ENCODE peak calls at places on chromosomes 4 and X, in eight cellular contexts. H is sigmoid colon, M is body of pancreas, X is heart left ventricle, G is GM12892, D is IMR-90, I is A549, Y is suprapubic skin. K is an unnamed sample.

GRCh38 chr4:159103406-159104131 is 690 bp downstream of the RAPGEF2 start:
- DNase-seq in I (peak), Y (peak), H (peak), M (peak), X (peak), G (peak), D (peak), K (peak)

GRCh38 chr4:168928346-168928745 is 81.7 kb downstream of the CBR4 start:
- DNase-seq in X (no peak), G (no peak), M (no peak), I (no peak), D (no peak), Y (no peak), H (no peak), K (no peak)

GRCh38 chrX:25726539-25726938 is 411.6 kb upstream of the MAGEB18 start:
- DNase-seq in D (no peak), Y (no peak), M (peak), X (no peak), H (no peak), G (no peak), I (no peak), K (no peak)

GRCh38 chr4:100836929-100837328 is 319.1 kb upstream of the EMCN start:
- DNase-seq in Y (no peak), G (no peak), D (no peak), X (no peak), M (no peak), I (no peak), H (no peak), K (no peak)

GRCh38 chr4:94758700-94759399 is 1.1 kb downstream of the BMPR1B start:
- DNase-seq in M (peak), D (no peak), Y (no peak), H (no peak), G (no peak), I (peak), X (no peak), K (no peak)

GRCh38 chr4:5389756-5390155 is 318.6 kb downstream of the EVC2 start:
- DNase-seq in X (no peak), M (no peak), Y (no peak), H (no peak), I (no peak), D (no peak), G (no peak), K (no peak)

GRCh38 chr4:72430050-72430449 is 139.0 kb downstream of the ADAMTS3 start:
- DNase-seq in G (no peak), I (no peak), M (no peak), H (no peak), X (no peak), D (no peak), Y (no peak), K (peak)

GRCh38 chr4:10861036-10861435 is 176.5 kb upstream of the CLNK start:
- DNase-seq in I (no peak), X (no peak), G (no peak), H (no peak), D (no peak), Y (no peak), M (no peak), K (no peak)

GRCh38 chrX:663841-664240 is 33.2 kb downstream of the SHOX start:
- DNase-seq in Y (no peak), D (no peak), X (no peak), G (no peak), I (no peak), H (peak), M (no peak), K (no peak)

GRCh38 chrX:17706676-17707075 is 30.6 kb upstream of the SCML1 start:
- DNase-seq in M (no peak), G (no peak), Y (no peak), I (peak), X (no peak), H (no peak), D (peak), K (no peak)

GRCh38 chr4:111494471-111494870 is 650.8 kb upstream of the FAM241A start:
- DNase-seq in Y (no peak), H (no peak), X (no peak), D (peak), I (no peak), M (no peak), G (no peak), K (no peak)

GRCh38 chrX:58051346-58051745 is 141.1 kb upstream of the ZXDA start:
- DNase-seq in I (peak), M (no peak), G (no peak), X (no peak), D (no peak), H (no peak), Y (no peak), K (peak)

GRCh38 chr4:87306056-87306455 is 16.6 kb downstream of the HSD17B13 start:
- DNase-seq in D (no peak), M (no peak), X (no peak), H (no peak), Y (no peak), G (no peak), I (no peak), K (no peak)

GRCh38 chr4:73312967-73313366 is 54.4 kb upstream of the ANKRD17 start:
- DNase-seq in I (no peak), Y (no peak), G (no peak), H (no peak), X (no peak), D (no peak), M (no peak), K (no peak)

GRCh38 chr4:3372933-3373465 is 68.8 kb upstream of the HGFAC start:
- DNase-seq in M (peak), X (peak), H (peak), Y (no peak), D (no peak), G (no peak), I (no peak), K (peak)

GRCh38 chrX:1581132-1581531 is 10.3 kb upstream of the AKAP17A start:
- DNase-seq in D (no peak), M (peak), G (no peak), X (no peak), H (no peak), Y (no peak), I (peak), K (peak)

GRCh38 chr4:67892905-67893304 is 9.1 kb upstream of the TMPRSS11D start:
- DNase-seq in D (no peak), X (no peak), I (no peak), G (no peak), H (no peak), Y (no peak), M (no peak), K (no peak)

GRCh38 chrX:131227608-131228007 is 61.5 kb downstream of the IGSF1 start:
- DNase-seq in G (no peak), M (no peak), H (no peak), D (no peak), Y (no peak), I (no peak), X (no peak), K (no peak)

GRCh38 chr4:155077860-155078259 is 130.6 kb upstream of the NPY2R start:
- DNase-seq in G (no peak), Y (no peak), H (no peak), M (no peak), D (no peak), I (no peak), X (no peak), K (no peak)

GRCh38 chr4:95392886-95393285 is 155.9 kb downstream of the UNC5C start:
- DNase-seq in Y (no peak), H (no peak), I (no peak), D (no peak), G (no peak), M (no peak), X (no peak), K (no peak)

GRCh38 chrX:77160301-77160700 is 286.9 kb upstream of the FGF16 start:
- DNase-seq in M (no peak), Y (no peak), D (no peak), X (no peak), I (peak), G (no peak), H (no peak), K (peak)

GRCh38 chr4:110003401-110004187 is 90.9 kb downstream of the EGF start:
- DNase-seq in G (no peak), D (no peak), Y (no peak), M (no peak), X (no peak), I (no peak), H (no peak), K (no peak)

GRCh38 chrX:106917830-106918500 is 2.2 kb upstream of the CLDN2 start:
- DNase-seq in I (peak), D (peak), Y (no peak), H (no peak), G (no peak), X (no peak), M (peak), K (peak)

GRCh38 chr4:972651-973424 is 531 bp downstream of the DGKQ start:
- DNase-seq in H (no peak), I (no peak), Y (no peak), M (peak), D (no peak), G (peak), X (no peak), K (no peak)

GRCh38 chrX:116232833-116233232 is 62.3 kb downstream of the AGTR2 start:
- DNase-seq in D (peak), M (no peak), H (no peak), X (no peak), I (peak), G (no peak), Y (no peak), K (no peak)

GRCh38 chr4:102345795-102346100 is 466 bp upstream of the SLC39A8 start:
- DNase-seq in G (no peak), Y (no peak), H (no peak), M (no peak), I (no peak), D (no peak), X (no peak), K (no peak)

GRCh38 chr4:173752610-173753009 is 222.6 kb upstream of the HAND2 start:
- DNase-seq in X (no peak), M (peak), D (peak), I (peak), H (no peak), G (no peak), Y (no peak), K (peak)

GRCh38 chrX:104392350-104392749 is 137.6 kb upstream of the ESX1 start:
- DNase-seq in D (no peak), X (no peak), G (no peak), Y (no peak), M (no peak), I (no peak), H (no peak), K (no peak)

GRCh38 chr4:139934336-139934735 is 219.6 kb downstream of the MAML3 start:
- DNase-seq in I (no peak), H (no peak), D (peak), G (no peak), Y (no peak), M (peak), X (no peak), K (peak)

GRCh38 chrX:150360331-150360730 is 2.8 kb upstream of the MAMLD1 start:
- DNase-seq in G (no peak), I (no peak), H (no peak), X (no peak), M (no peak), D (no peak), Y (no peak), K (no peak)

GRCh38 chr4:8077181-8078108 is 81.2 kb downstream of the ABLIM2 start:
- DNase-seq in X (no peak), I (no peak), G (no peak), M (no peak), H (no peak), D (no peak), Y (no peak), K (no peak)

GRCh38 chr4:8355864-8356565 is 84.5 kb downstream of the ACOX3 start:
- DNase-seq in M (no peak), Y (no peak), H (peak), D (peak), X (no peak), G (no peak), I (no peak), K (no peak)

GRCh38 chr4:10806993-10807645 is 122.6 kb upstream of the CLNK start:
- DNase-seq in I (no peak), G (no peak), X (no peak), Y (no peak), M (no peak), H (no peak), D (no peak), K (no peak)

GRCh38 chr4:117488692-117489091 is 403.3 kb upstream of the TRAM1L1 start:
- DNase-seq in X (no peak), Y (no peak), M (no peak), H (no peak), D (no peak), I (no peak), G (no peak), K (no peak)

GRCh38 chr4:117495802-117496201 is 410.4 kb upstream of the TRAM1L1 start:
- DNase-seq in M (no peak), I (no peak), D (no peak), Y (no peak), X (no peak), H (no peak), G (no peak), K (no peak)

GRCh38 chr4:117491531-117491930 is 406.2 kb upstream of the TRAM1L1 start:
- DNase-seq in Y (no peak), M (no peak), H (no peak), X (no peak), I (no peak), D (no peak), G (no peak), K (no peak)
- TF ChIP-seq POLR2A in Y (no peak), M (no peak), H (no peak), X (no peak), I (no peak), D (no peak), G (no peak), K (no peak)

GRCh38 chrX:38804481-38805293 is 3.4 kb downstream of the MID1IP1 start:
- DNase-seq in G (no peak), Y (peak), M (peak), H (peak), I (peak), D (no peak), X (peak), K (peak)
- TF ChIP-seq POLR2A in G (peak), Y (no peak), M (no peak), H (no peak), I (no peak), D (no peak), X (no peak), K (no peak)

GRCh38 chr4:105473340-105474109 is at the start of gene PPA2:
- DNase-seq in D (peak), X (peak), Y (peak), I (peak), G (peak), M (peak), H (peak), K (peak)
- TF ChIP-seq POLR2A in D (peak), X (peak), Y (peak), I (peak), G (peak), M (peak), H (peak), K (peak)

DNA sequence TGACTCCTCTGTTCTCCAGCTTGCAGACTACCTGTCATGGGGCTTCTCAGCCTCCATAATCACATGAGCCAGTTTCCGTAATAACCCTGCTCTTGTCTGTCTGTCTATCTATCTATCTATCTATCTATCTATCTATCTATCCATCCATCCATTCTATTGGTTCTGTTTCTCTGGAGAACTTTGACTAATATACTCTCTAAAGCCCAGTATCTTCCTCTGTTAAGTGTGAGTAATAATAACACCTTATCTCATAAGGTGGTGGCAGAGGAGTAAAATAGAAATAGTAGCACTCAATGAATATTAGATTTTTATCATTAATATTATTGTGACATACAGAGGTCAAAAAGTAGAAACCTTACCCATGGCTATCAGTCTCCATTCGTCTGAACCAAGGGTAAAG is 177.9 kb upstream of the PGRMC2 start:
- DNase-seq in Y (no peak), G (no peak), I (no peak), D (no peak), X (no peak), H (no peak), M (no peak), K (no peak)
- TF ChIP-seq POLR2A in Y (no peak), G (no peak), I (no peak), D (no peak), X (no peak), H (no peak), M (no peak), K (no peak)

DNA sequence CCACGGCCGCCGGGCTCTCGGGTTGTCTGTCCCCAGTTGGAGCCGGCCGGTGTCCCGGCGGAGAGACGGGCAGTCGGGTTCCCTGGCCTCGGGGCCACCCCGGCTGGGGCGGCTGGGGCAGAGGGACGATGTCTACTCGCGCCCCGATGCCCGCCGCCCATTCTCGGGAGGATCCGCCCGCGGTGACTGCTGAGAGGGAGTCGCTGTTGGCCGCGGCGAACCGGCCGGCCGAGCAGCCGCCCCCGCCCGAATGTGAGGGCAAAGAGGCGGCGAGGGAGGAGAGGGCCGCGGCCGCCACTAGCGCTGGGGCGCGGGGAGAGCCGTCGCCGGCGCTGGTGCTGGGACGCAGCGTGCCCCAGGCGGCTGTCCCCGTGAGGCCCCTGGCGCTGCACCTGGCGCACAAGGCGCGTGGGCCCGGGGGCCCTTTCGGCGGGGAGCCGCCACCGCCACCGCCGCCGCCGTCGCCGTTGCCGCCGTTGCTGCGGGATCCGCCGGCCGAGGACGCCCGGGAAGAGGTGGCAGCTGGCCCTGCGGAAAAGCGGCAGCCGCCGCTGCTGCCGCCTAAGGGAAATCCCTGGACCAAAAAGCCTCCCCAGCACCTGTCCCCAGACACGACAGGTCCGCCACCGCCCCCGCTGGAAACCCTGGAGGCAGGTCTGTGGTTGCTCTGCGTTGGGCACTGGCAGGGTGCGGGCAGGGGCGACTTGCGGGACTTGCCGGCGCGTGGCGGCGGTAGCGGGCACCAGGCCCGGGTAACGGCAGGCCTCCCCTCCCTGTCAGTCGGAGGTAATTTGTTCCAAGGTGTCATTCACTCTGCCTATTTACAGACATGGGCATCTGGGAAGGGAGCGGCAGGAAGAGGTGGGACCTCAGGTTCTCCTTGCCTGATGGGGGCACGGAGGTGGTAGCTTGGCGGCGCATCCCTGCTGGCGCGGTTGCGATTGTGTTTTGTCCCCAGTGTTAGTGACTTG is 739 bp downstream of the LARP1B start:
- DNase-seq in G (peak), D (peak), Y (peak), I (peak), X (peak), H (peak), M (peak), K (peak)
- TF ChIP-seq POLR2A in G (peak), D (no peak), Y (no peak), I (no peak), X (no peak), H (no peak), M (peak), K (no peak)

DNA sequence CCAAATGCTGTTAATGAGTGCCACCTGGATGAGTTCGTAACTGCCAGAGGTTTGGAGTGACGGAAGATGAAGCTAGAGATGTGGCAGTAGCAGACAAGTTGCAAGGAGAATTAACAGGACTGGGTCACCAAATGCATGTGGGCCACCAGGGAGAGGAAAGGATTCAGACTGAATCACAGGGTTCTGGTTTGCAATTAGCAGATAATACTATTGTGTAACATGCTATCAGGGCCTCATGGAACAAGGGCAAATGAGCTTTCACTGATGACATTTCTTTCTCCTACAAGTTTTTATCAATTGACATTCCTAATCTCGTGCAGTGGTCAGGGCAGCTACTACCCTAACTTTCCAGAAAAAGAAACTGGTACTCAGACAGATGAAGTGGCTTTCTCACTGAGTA is 21.4 kb downstream of the GAB3 start:
- DNase-seq in I (no peak), M (no peak), H (no peak), G (no peak), D (no peak), Y (no peak), X (no peak), K (no peak)
- TF ChIP-seq POLR2A in I (no peak), M (no peak), H (no peak), G (no peak), D (no peak), Y (no peak), X (no peak), K (no peak)

DNA sequence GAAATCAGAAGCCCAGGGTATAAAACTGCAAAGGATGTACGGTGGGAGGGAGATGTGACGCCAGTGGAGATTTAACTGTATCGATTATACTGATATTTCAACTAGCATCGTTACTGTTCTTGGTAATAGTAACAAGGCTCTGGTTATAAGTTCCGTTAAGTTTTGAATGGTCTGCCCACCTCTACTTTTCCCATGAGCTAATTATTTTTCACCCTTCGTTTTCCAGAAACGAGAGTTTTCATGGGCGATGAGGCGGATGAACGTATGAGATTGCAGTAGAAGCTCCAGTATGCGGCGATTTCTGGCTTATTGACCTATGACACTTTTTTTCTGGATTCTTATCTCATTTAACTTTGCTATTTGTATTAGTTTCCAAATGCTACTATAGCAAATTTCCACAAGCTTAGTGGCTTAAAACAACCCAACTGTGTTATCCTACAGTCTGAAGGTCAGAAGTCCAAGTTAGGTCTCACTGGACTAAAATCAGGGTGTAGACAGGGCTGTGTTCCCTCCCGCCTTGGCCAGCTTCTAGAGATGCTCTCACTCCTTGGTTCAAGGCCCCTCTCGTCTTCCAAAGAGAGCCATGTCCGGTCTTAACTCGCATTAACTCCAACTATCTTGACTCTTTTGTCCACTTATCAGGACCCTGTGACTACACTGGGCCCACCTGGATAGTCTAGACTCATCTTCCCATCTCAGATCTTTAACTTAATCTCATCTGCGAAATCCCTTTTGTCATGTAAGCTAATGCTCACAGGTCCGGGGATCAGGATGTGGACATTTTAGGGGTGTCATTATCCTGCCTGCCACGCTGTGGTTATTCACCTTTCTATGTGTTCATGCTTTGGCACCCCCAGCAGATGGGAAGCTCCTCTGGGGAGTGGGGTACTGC is 122.5 kb downstream of the IRF2 start:
- DNase-seq in M (no peak), D (no peak), X (no peak), I (no peak), H (no peak), Y (no peak), G (no peak), K (no peak)
- TF ChIP-seq POLR2A in M (no peak), D (no peak), X (no peak), I (no peak), H (no peak), Y (no peak), G (peak), K (no peak)

K was measured in adrenal gland.